ENCODE peak calls at places on chromosomes 3 and 15, in eight cellular contexts. One of them, this sample, is unnamed.

GRCh38 chr3:196843435-196844110 is 24.1 kb upstream of the SENP5 start:
- DNase-seq in activated T-helper 1 cell treated with anti-CD3 and anti-CD28 coated beads, Interleukin-12 subunit alpha, Interleukin-12 subunit beta, Interleukin-2, Interleukin-4 antibody, amounts not matched to agents 30 ng/mL and 10 ng/mL and 1 ng/mL, durations not matched to agents 14 hours and 24 hours and 36 hours: no peak
- DNase-seq in HEK293T: no peak
- DNase-seq in progenitor cell of endocrine pancreas: no peak
- DNase-seq in hepatic stellate cell: no peak
- DNase-seq in iris pigment epithelial cell: peak
- DNase-seq in fibroblast of pulmonary artery: no peak
- DNase-seq in H54: no peak
- DNase-seq in this sample: no peak

GRCh38 chr15:69848551-69849231 is 249.0 kb downstream of the TLE3 start:
- DNase-seq in HEK293T: no peak
- DNase-seq in progenitor cell of endocrine pancreas: no peak
- DNase-seq in hepatic stellate cell: no peak
- DNase-seq in fibroblast of pulmonary artery: peak
- DNase-seq in activated T-helper 1 cell treated with anti-CD3 and anti-CD28 coated beads, Interleukin-12 subunit alpha, Interleukin-12 subunit beta, Interleukin-2, Interleukin-4 antibody, amounts not matched to agents 30 ng/mL and 10 ng/mL and 1 ng/mL, durations not matched to agents 14 hours and 24 hours and 36 hours: no peak
- DNase-seq in H54: no peak
- DNase-seq in iris pigment epithelial cell: no peak
- DNase-seq in this sample: no peak

GRCh38 chr3:177516130-177517011 is 319.1 kb upstream of the TBL1XR1 start:
- DNase-seq in HEK293T: no peak
- DNase-seq in fibroblast of pulmonary artery: peak
- DNase-seq in progenitor cell of endocrine pancreas: no peak
- DNase-seq in iris pigment epithelial cell: peak
- DNase-seq in hepatic stellate cell: peak
- DNase-seq in H54: no peak
- DNase-seq in activated T-helper 1 cell treated with anti-CD3 and anti-CD28 coated beads, Interleukin-12 subunit alpha, Interleukin-12 subunit beta, Interleukin-2, Interleukin-4 antibody, amounts not matched to agents 30 ng/mL and 10 ng/mL and 1 ng/mL, durations not matched to agents 14 hours and 24 hours and 36 hours: no peak
- DNase-seq in this sample: peak

GRCh38 chr15:94487635-94488034 is 256.3 kb downstream of the MCTP2 start:
- DNase-seq in iris pigment epithelial cell: no peak
- DNase-seq in fibroblast of pulmonary artery: no peak
- DNase-seq in H54: no peak
- DNase-seq in activated T-helper 1 cell treated with anti-CD3 and anti-CD28 coated beads, Interleukin-12 subunit alpha, Interleukin-12 subunit beta, Interleukin-2, Interleukin-4 antibody, amounts not matched to agents 30 ng/mL and 10 ng/mL and 1 ng/mL, durations not matched to agents 14 hours and 24 hours and 36 hours: no peak
- DNase-seq in progenitor cell of endocrine pancreas: no peak
- DNase-seq in hepatic stellate cell: no peak
- DNase-seq in HEK293T: no peak
- DNase-seq in this sample: no peak

GRCh38 chr3:123344175-123344908 is 104.5 kb downstream of the ADCY5 start:
- DNase-seq in fibroblast of pulmonary artery: peak
- DNase-seq in activated T-helper 1 cell treated with anti-CD3 and anti-CD28 coated beads, Interleukin-12 subunit alpha, Interleukin-12 subunit beta, Interleukin-2, Interleukin-4 antibody, amounts not matched to agents 30 ng/mL and 10 ng/mL and 1 ng/mL, durations not matched to agents 14 hours and 24 hours and 36 hours: no peak
- DNase-seq in hepatic stellate cell: peak
- DNase-seq in HEK293T: no peak
- DNase-seq in iris pigment epithelial cell: peak
- DNase-seq in progenitor cell of endocrine pancreas: no peak
- DNase-seq in H54: peak
- DNase-seq in this sample: peak

GRCh38 chr3:46429671-46430070 is 22.6 kb downstream of the CCRL2 start:
- DNase-seq in HEK293T: no peak
- DNase-seq in H54: no peak
- DNase-seq in iris pigment epithelial cell: no peak
- DNase-seq in hepatic stellate cell: no peak
- DNase-seq in activated T-helper 1 cell treated with anti-CD3 and anti-CD28 coated beads, Interleukin-12 subunit alpha, Interleukin-12 subunit beta, Interleukin-2, Interleukin-4 antibody, amounts not matched to agents 30 ng/mL and 10 ng/mL and 1 ng/mL, durations not matched to agents 14 hours and 24 hours and 36 hours: no peak
- DNase-seq in progenitor cell of endocrine pancreas: no peak
- DNase-seq in fibroblast of pulmonary artery: no peak
- DNase-seq in this sample: no peak

GRCh38 chr15:58870451-58870850 is 63.0 kb downstream of the SLTM start:
- DNase-seq in activated T-helper 1 cell treated with anti-CD3 and anti-CD28 coated beads, Interleukin-12 subunit alpha, Interleukin-12 subunit beta, Interleukin-2, Interleukin-4 antibody, amounts not matched to agents 30 ng/mL and 10 ng/mL and 1 ng/mL, durations not matched to agents 14 hours and 24 hours and 36 hours: no peak
- DNase-seq in iris pigment epithelial cell: peak
- DNase-seq in HEK293T: no peak
- DNase-seq in H54: no peak
- DNase-seq in fibroblast of pulmonary artery: peak
- DNase-seq in hepatic stellate cell: no peak
- DNase-seq in progenitor cell of endocrine pancreas: no peak
- DNase-seq in this sample: no peak

GRCh38 chr3:170178631-170179030 is 2.9 kb downstream of the PHC3 start:
- DNase-seq in HEK293T: no peak
- DNase-seq in progenitor cell of endocrine pancreas: no peak
- DNase-seq in activated T-helper 1 cell treated with anti-CD3 and anti-CD28 coated beads, Interleukin-12 subunit alpha, Interleukin-12 subunit beta, Interleukin-2, Interleukin-4 antibody, amounts not matched to agents 30 ng/mL and 10 ng/mL and 1 ng/mL, durations not matched to agents 14 hours and 24 hours and 36 hours: peak
- DNase-seq in fibroblast of pulmonary artery: no peak
- DNase-seq in hepatic stellate cell: no peak
- DNase-seq in H54: no peak
- DNase-seq in iris pigment epithelial cell: no peak
- DNase-seq in this sample: no peak

GRCh38 chr15:83290236-83290635 is 5.8 kb upstream of the BNC1 start:
- DNase-seq in progenitor cell of endocrine pancreas: no peak
- DNase-seq in H54: no peak
- DNase-seq in iris pigment epithelial cell: no peak
- DNase-seq in hepatic stellate cell: no peak
- DNase-seq in activated T-helper 1 cell treated with anti-CD3 and anti-CD28 coated beads, Interleukin-12 subunit alpha, Interleukin-12 subunit beta, Interleukin-2, Interleukin-4 antibody, amounts not matched to agents 30 ng/mL and 10 ng/mL and 1 ng/mL, durations not matched to agents 14 hours and 24 hours and 36 hours: no peak
- DNase-seq in HEK293T: no peak
- DNase-seq in fibroblast of pulmonary artery: no peak
- DNase-seq in this sample: no peak

GRCh38 chr3:14827776-14828175 is 9.0 kb downstream of the FGD5 start:
- DNase-seq in progenitor cell of endocrine pancreas: no peak
- DNase-seq in hepatic stellate cell: no peak
- DNase-seq in iris pigment epithelial cell: no peak
- DNase-seq in activated T-helper 1 cell treated with anti-CD3 and anti-CD28 coated beads, Interleukin-12 subunit alpha, Interleukin-12 subunit beta, Interleukin-2, Interleukin-4 antibody, amounts not matched to agents 30 ng/mL and 10 ng/mL and 1 ng/mL, durations not matched to agents 14 hours and 24 hours and 36 hours: no peak
- DNase-seq in fibroblast of pulmonary artery: no peak
- DNase-seq in HEK293T: no peak
- DNase-seq in H54: no peak
- DNase-seq in this sample: no peak

GRCh38 chr15:29123171-29123570 is 146.5 kb downstream of the NSMCE3 start:
- DNase-seq in progenitor cell of endocrine pancreas: no peak
- DNase-seq in H54: no peak
- DNase-seq in HEK293T: no peak
- DNase-seq in hepatic stellate cell: no peak
- DNase-seq in fibroblast of pulmonary artery: no peak
- DNase-seq in iris pigment epithelial cell: no peak
- DNase-seq in activated T-helper 1 cell treated with anti-CD3 and anti-CD28 coated beads, Interleukin-12 subunit alpha, Interleukin-12 subunit beta, Interleukin-2, Interleukin-4 antibody, amounts not matched to agents 30 ng/mL and 10 ng/mL and 1 ng/mL, durations not matched to agents 14 hours and 24 hours and 36 hours: no peak
- DNase-seq in this sample: no peak